ENCODE peak calls at places on chromosomes 6 and 20, in four cellular contexts. One of them, this sample, is unnamed. For H3K9me3, the result is how much of the 10 kb centered on the place peaks cover.

GRCh38 chr20:21702553-21703467 is 2.7 kb upstream of the PAX1 start:
- DNase-seq in IMR-90: peak
- DNase-seq in left lung: peak
- DNase-seq in CD8-positive, alpha-beta T cell: no peak
- DNase-seq in this sample: peak

GRCh38 chr6:1313755-1314503 is 2.0 kb downstream of the FOXQ1 start:
- DNase-seq in left lung: peak
- DNase-seq in CD8-positive, alpha-beta T cell: no peak
- DNase-seq in IMR-90: no peak
- DNase-seq in this sample: peak

GRCh38 chr6:157265630-157266029 is 57.7 kb downstream of the TMEM242 start:
- DNase-seq in IMR-90: no peak
- DNase-seq in left lung: peak
- DNase-seq in CD8-positive, alpha-beta T cell: no peak
- DNase-seq in this sample: no peak

GRCh38 chr6:31792741-31793140 is 2.8 kb downstream of the VARS1 start:
- DNase-seq in left lung: peak
- DNase-seq in IMR-90: peak
- DNase-seq in CD8-positive, alpha-beta T cell: no peak
- DNase-seq in this sample: no peak

GRCh38 chr6:145208474-145208873 is 526.8 kb downstream of the EPM2A start:
- DNase-seq in IMR-90: no peak
- DNase-seq in left lung: no peak
- DNase-seq in CD8-positive, alpha-beta T cell: no peak
- DNase-seq in this sample: no peak

GRCh38 chr20:1998715-1999114 is 4.9 kb upstream of the PDYN start:
- DNase-seq in CD8-positive, alpha-beta T cell: no peak
- DNase-seq in left lung: no peak
- DNase-seq in IMR-90: no peak
- DNase-seq in this sample: no peak

GRCh38 chr20:33729101-33729500 is 2.7 kb upstream of the ZNF341 start:
- DNase-seq in CD8-positive, alpha-beta T cell: no peak
- DNase-seq in IMR-90: no peak
- DNase-seq in left lung: no peak
- DNase-seq in this sample: no peak

GRCh38 chr6:104736545-104736944 is 123.2 kb downstream of the HACE1 start:
- DNase-seq in left lung: no peak
- DNase-seq in CD8-positive, alpha-beta T cell: no peak
- DNase-seq in IMR-90: no peak
- DNase-seq in this sample: no peak

GRCh38 chr20:61608275-61609085 is 356.4 kb downstream of the CDH4 start:
- DNase-seq in IMR-90: peak
- DNase-seq in CD8-positive, alpha-beta T cell: no peak
- DNase-seq in left lung: no peak
- DNase-seq in this sample: no peak

GRCh38 chr20:9999660-10000059 is 35.1 kb upstream of the ANKEF1 start:
- DNase-seq in IMR-90: no peak
- DNase-seq in left lung: no peak
- DNase-seq in CD8-positive, alpha-beta T cell: no peak
- DNase-seq in this sample: no peak

GRCh38 chr6:3013486-3013885 is 13.8 kb downstream of the NQO2 start:
- DNase-seq in left lung: peak
- DNase-seq in CD8-positive, alpha-beta T cell: no peak
- DNase-seq in IMR-90: peak
- DNase-seq in this sample: peak

GRCh38 chr6:33700391-33701050 is 11.0 kb downstream of the UQCC2 start:
- DNase-seq in CD8-positive, alpha-beta T cell: peak
- DNase-seq in IMR-90: peak
- DNase-seq in left lung: no peak
- DNase-seq in this sample: peak

GRCh38 chr20:44700306-44700705 is 14.9 kb upstream of the CCN5 start:
- DNase-seq in CD8-positive, alpha-beta T cell: no peak
- DNase-seq in IMR-90: no peak
- DNase-seq in left lung: no peak
- DNase-seq in this sample: no peak

GRCh38 chr20:42204261-42204660 is 586.1 kb upstream of the CHD6 start:
- DNase-seq in left lung: no peak
- DNase-seq in IMR-90: no peak
- DNase-seq in CD8-positive, alpha-beta T cell: no peak
- DNase-seq in this sample: no peak

GRCh38 chr20:24765316-24766142 is 183.5 kb upstream of the CST7 start:
- DNase-seq in left lung: peak
- DNase-seq in IMR-90: no peak
- DNase-seq in CD8-positive, alpha-beta T cell: peak
- DNase-seq in this sample: no peak

GRCh38 chr6:42566614-42567208 is 2.9 kb downstream of the UBR2 start:
- DNase-seq in left lung: no peak
- DNase-seq in IMR-90: no peak
- DNase-seq in CD8-positive, alpha-beta T cell: no peak
- DNase-seq in this sample: no peak

GRCh38 chr6:169078399-169079145 is 175.1 kb downstream of the THBS2 start:
- DNase-seq in CD8-positive, alpha-beta T cell: no peak
- DNase-seq in IMR-90: no peak
- DNase-seq in left lung: no peak
- DNase-seq in this sample: no peak

GRCh38 chr6:80170433-80170832 is 64.0 kb downstream of the BCKDHB start:
- DNase-seq in IMR-90: no peak
- DNase-seq in left lung: no peak
- DNase-seq in CD8-positive, alpha-beta T cell: no peak
- DNase-seq in this sample: no peak

GRCh38 chr20:1309439-1309847 is 19.5 kb downstream of the SDCBP2 start:
- DNase-seq in left lung: no peak
- DNase-seq in IMR-90: no peak
- DNase-seq in CD8-positive, alpha-beta T cell: no peak
- DNase-seq in this sample: no peak

GRCh38 chr20:36147707-36148106 is 6.8 kb upstream of the EPB41L1 start:
- DNase-seq in CD8-positive, alpha-beta T cell: no peak
- DNase-seq in IMR-90: peak
- DNase-seq in left lung: peak
- DNase-seq in this sample: no peak

GRCh38 chr20:63401384-63402110 is 40.4 kb upstream of the CHRNA4 start:
- DNase-seq in IMR-90: no peak
- DNase-seq in left lung: no peak
- DNase-seq in CD8-positive, alpha-beta T cell: no peak
- DNase-seq in this sample: no peak

GRCh38 chr20:60810561-60810960 is 441.5 kb upstream of the CDH4 start:
- DNase-seq in left lung: no peak
- DNase-seq in IMR-90: no peak
- DNase-seq in CD8-positive, alpha-beta T cell: no peak
- DNase-seq in this sample: no peak

GRCh38 chr20:5770240-5770986 is 20.2 kb downstream of the SHLD1 start:
- DNase-seq in left lung: no peak
- DNase-seq in IMR-90: peak
- DNase-seq in CD8-positive, alpha-beta T cell: no peak
- DNase-seq in this sample: no peak

GRCh38 chr6:18477301-18477941 is 90.3 kb downstream of the RNF144B start:
- DNase-seq in CD8-positive, alpha-beta T cell: no peak
- DNase-seq in left lung: no peak
- DNase-seq in IMR-90: peak
- DNase-seq in this sample: no peak

GRCh38 chr6:167860546-167861226 is 34.0 kb downstream of the AFDN start:
- DNase-seq in CD8-positive, alpha-beta T cell: no peak
- DNase-seq in IMR-90: no peak
- DNase-seq in left lung: no peak
- DNase-seq in this sample: no peak

GRCh38 chr20:47204008-47204745 is 152.3 kb downstream of the ZMYND8 start:
- DNase-seq in left lung: no peak
- DNase-seq in CD8-positive, alpha-beta T cell: no peak
- DNase-seq in IMR-90: peak
- DNase-seq in this sample: peak

DNA sequence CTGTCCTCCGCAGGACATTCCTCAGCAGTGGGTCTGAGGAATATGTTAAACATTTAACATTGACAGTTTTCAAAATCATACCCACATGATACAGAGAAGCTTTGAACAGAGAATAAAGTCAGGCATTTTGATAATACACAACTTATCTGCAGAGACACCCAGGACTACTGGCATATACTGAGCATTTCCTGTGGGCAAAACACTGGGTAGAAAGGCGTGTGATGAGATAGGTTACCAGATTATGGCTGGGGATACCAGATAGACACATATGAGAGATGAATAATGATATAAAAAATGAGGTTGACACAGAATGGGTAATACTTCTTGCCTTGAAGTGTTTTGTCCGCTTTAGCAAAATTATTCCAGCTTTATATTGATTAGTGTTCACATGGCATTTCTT is 31.4 kb upstream of the TRIM26 start:
- DNase-seq in left lung: no peak
- DNase-seq in IMR-90: no peak
- DNase-seq in CD8-positive, alpha-beta T cell: no peak
- DNase-seq in this sample: no peak
- H3K4me3 ChIP-seq in left lung: no peak
- H3K4me3 ChIP-seq in IMR-90: no peak
- H3K4me3 ChIP-seq in CD8-positive, alpha-beta T cell: no peak
- H3K4me3 ChIP-seq in this sample: no peak

DNA sequence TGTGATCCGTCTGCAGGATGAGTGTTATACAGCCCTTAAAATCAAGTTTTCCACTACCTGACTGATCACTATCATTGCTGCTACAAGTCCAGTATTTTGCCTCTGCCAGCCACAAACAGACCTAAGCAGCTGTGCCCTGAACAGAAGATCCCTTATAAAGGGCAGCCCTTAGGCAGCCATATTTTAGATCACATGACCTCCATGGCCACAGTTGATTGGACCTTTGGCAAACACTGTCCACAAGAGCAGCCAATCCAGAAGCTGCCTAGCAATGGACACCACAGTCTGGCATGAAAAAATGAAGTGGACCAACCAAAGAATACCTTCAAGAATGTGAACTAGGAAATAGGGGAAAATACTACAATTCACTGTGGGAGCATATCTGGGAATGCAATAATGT is 50.8 kb downstream of the MC3R start:
- DNase-seq in left lung: no peak
- DNase-seq in IMR-90: no peak
- DNase-seq in CD8-positive, alpha-beta T cell: no peak
- DNase-seq in this sample: no peak
- H3K9me3 ChIP-seq in left lung: under half
- H3K9me3 ChIP-seq in IMR-90: under half
- H3K9me3 ChIP-seq in CD8-positive, alpha-beta T cell: under half
- H3K9me3 ChIP-seq in this sample: under half

DNA sequence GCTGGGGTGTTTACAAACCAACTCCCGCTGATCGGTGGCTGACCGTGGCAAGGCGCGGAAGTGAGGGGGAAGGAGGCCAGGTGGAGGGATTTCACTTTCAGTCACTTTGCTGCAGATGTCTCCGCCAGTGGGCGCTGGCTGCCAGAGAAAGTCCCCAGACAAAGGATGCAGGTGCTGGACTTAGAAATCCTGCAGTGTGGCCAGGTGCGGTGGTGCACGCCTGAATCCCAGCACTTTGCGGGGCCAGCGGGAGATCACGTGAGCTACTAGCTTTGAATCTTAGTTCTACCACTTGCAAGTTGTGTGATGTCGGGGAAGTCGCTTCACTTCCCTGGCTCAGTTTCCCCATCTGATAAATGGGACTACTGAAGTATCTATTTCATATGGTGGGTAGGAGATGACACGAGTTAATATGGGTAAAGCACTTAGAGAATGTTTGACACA is 180.4 kb downstream of the ZNF217 start:
- DNase-seq in left lung: peak
- DNase-seq in CD8-positive, alpha-beta T cell: peak
- DNase-seq in IMR-90: no peak
- DNase-seq in this sample: no peak
- H3K4me3 ChIP-seq in left lung: no peak
- H3K4me3 ChIP-seq in CD8-positive, alpha-beta T cell: no peak
- H3K4me3 ChIP-seq in IMR-90: no peak
- H3K4me3 ChIP-seq in this sample: no peak

DNA sequence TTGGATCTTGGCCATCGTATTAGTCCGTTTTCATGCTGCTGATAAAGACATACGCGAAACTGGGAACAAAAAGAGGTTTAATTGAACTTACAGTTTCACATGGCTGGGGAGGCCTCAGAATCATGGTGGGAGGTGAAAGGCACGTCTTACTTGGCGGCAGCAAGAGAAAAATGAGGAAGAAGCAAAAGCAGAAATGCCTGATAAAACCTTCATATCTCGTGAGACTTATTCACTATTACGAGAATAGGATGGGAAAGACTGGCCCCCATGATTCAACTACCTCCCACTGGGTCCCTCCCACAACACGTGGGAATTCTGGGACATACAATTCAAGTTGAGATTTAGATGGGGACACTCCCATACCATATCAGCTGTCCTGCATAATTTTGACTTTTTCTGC is 20.1 kb upstream of the REPS1 start:
- DNase-seq in IMR-90: no peak
- DNase-seq in left lung: no peak
- DNase-seq in CD8-positive, alpha-beta T cell: no peak
- DNase-seq in this sample: no peak
- H3K9me3 ChIP-seq in IMR-90: under half
- H3K9me3 ChIP-seq in left lung: under half
- H3K9me3 ChIP-seq in CD8-positive, alpha-beta T cell: under half
- H3K9me3 ChIP-seq in this sample: under half

GRCh38 chr6:29926795-29927427 is 15.4 kb upstream of the HLA-A start:
- DNase-seq in CD8-positive, alpha-beta T cell: peak
- DNase-seq in left lung: peak
- DNase-seq in IMR-90: peak
- DNase-seq in this sample: no peak

GRCh38 chr6:29927841-29928388 is 14.4 kb upstream of the HLA-A start:
- DNase-seq in left lung: no peak
- DNase-seq in CD8-positive, alpha-beta T cell: no peak
- DNase-seq in IMR-90: no peak
- DNase-seq in this sample: no peak

GRCh38 chr6:29925341-29926080 is 16.8 kb upstream of the HLA-A start:
- DNase-seq in IMR-90: no peak
- DNase-seq in left lung: peak
- DNase-seq in CD8-positive, alpha-beta T cell: no peak
- DNase-seq in this sample: no peak

GRCh38 chr6:29924731-29925130 is 17.6 kb upstream of the HLA-A start:
- DNase-seq in CD8-positive, alpha-beta T cell: no peak
- DNase-seq in left lung: no peak
- DNase-seq in IMR-90: no peak
- DNase-seq in this sample: no peak

GRCh38 chr6:29926081-29926794 is 16.1 kb upstream of the HLA-A start:
- DNase-seq in CD8-positive, alpha-beta T cell: no peak
- DNase-seq in left lung: peak
- DNase-seq in IMR-90: peak
- DNase-seq in this sample: no peak
- H3K4me3 ChIP-seq in CD8-positive, alpha-beta T cell: peak
- H3K4me3 ChIP-seq in left lung: peak
- H3K4me3 ChIP-seq in IMR-90: peak
- H3K4me3 ChIP-seq in this sample: no peak

This sample was measured in MG63.